ENCODE peak calls at places on chromosomes 11 and 22, in eight cellular contexts. One of them, this sample, is unnamed.

GRCh38 chr22:19149047-19149883 is 827 bp downstream of the GSC2 start:
- DNase-seq in activated CD8-positive, alpha-beta memory T cell treated with anti-CD3 and anti-CD28 coated beads, Interleukin-2, amount 50 U/mL, for 48 hours: no peak
- DNase-seq in tibial artery: no peak
- DNase-seq in C1 segment of cervical spinal cord: no peak
- DNase-seq in iris pigment epithelial cell: peak
- DNase-seq in renal cortical epithelial cell: no peak
- DNase-seq in HFF-Myc: no peak
- DNase-seq in islet precursor cell: no peak
- DNase-seq in this sample: no peak

GRCh38 chr11:47394322-47395224 is 13.8 kb upstream of the SLC39A13 start:
- DNase-seq in activated CD8-positive, alpha-beta memory T cell treated with anti-CD3 and anti-CD28 coated beads, Interleukin-2, amount 50 U/mL, for 48 hours: peak
- DNase-seq in tibial artery: peak
- DNase-seq in C1 segment of cervical spinal cord: no peak
- DNase-seq in iris pigment epithelial cell: peak
- DNase-seq in renal cortical epithelial cell: no peak
- DNase-seq in HFF-Myc: no peak
- DNase-seq in islet precursor cell: no peak
- DNase-seq in this sample: no peak

GRCh38 chr11:61602775-61603569 is 22.1 kb upstream of the SYT7 start:
- DNase-seq in activated CD8-positive, alpha-beta memory T cell treated with anti-CD3 and anti-CD28 coated beads, Interleukin-2, amount 50 U/mL, for 48 hours: no peak
- DNase-seq in tibial artery: peak
- DNase-seq in C1 segment of cervical spinal cord: no peak
- DNase-seq in iris pigment epithelial cell: peak
- DNase-seq in renal cortical epithelial cell: peak
- DNase-seq in HFF-Myc: peak
- DNase-seq in islet precursor cell: peak
- DNase-seq in this sample: peak

GRCh38 chr11:108115495-108116140 is 5.7 kb upstream of the ACAT1 start:
- DNase-seq in activated CD8-positive, alpha-beta memory T cell treated with anti-CD3 and anti-CD28 coated beads, Interleukin-2, amount 50 U/mL, for 48 hours: no peak
- DNase-seq in tibial artery: peak
- DNase-seq in C1 segment of cervical spinal cord: peak
- DNase-seq in iris pigment epithelial cell: peak
- DNase-seq in renal cortical epithelial cell: peak
- DNase-seq in HFF-Myc: peak
- DNase-seq in islet precursor cell: no peak
- DNase-seq in this sample: peak

GRCh38 chr11:62137881-62138629 is 14.2 kb downstream of the INCENP start:
- DNase-seq in activated CD8-positive, alpha-beta memory T cell treated with anti-CD3 and anti-CD28 coated beads, Interleukin-2, amount 50 U/mL, for 48 hours: no peak
- DNase-seq in tibial artery: no peak
- DNase-seq in C1 segment of cervical spinal cord: no peak
- DNase-seq in iris pigment epithelial cell: no peak
- DNase-seq in renal cortical epithelial cell: no peak
- DNase-seq in HFF-Myc: no peak
- DNase-seq in islet precursor cell: peak
- DNase-seq in this sample: no peak

GRCh38 chr11:68106165-68106940 is 14.8 kb downstream of the CHKA start:
- DNase-seq in activated CD8-positive, alpha-beta memory T cell treated with anti-CD3 and anti-CD28 coated beads, Interleukin-2, amount 50 U/mL, for 48 hours: no peak
- DNase-seq in tibial artery: no peak
- DNase-seq in C1 segment of cervical spinal cord: no peak
- DNase-seq in iris pigment epithelial cell: no peak
- DNase-seq in renal cortical epithelial cell: peak
- DNase-seq in HFF-Myc: no peak
- DNase-seq in islet precursor cell: no peak
- DNase-seq in this sample: no peak

GRCh38 chr22:46653596-46653995 is 33.4 kb downstream of the GRAMD4 start:
- DNase-seq in activated CD8-positive, alpha-beta memory T cell treated with anti-CD3 and anti-CD28 coated beads, Interleukin-2, amount 50 U/mL, for 48 hours: no peak
- DNase-seq in tibial artery: no peak
- DNase-seq in C1 segment of cervical spinal cord: no peak
- DNase-seq in iris pigment epithelial cell: no peak
- DNase-seq in renal cortical epithelial cell: no peak
- DNase-seq in HFF-Myc: no peak
- DNase-seq in islet precursor cell: no peak
- DNase-seq in this sample: no peak

GRCh38 chr11:13091804-13092203 is 82.7 kb downstream of the RASSF10 start:
- DNase-seq in activated CD8-positive, alpha-beta memory T cell treated with anti-CD3 and anti-CD28 coated beads, Interleukin-2, amount 50 U/mL, for 48 hours: no peak
- DNase-seq in tibial artery: no peak
- DNase-seq in C1 segment of cervical spinal cord: no peak
- DNase-seq in iris pigment epithelial cell: no peak
- DNase-seq in renal cortical epithelial cell: no peak
- DNase-seq in HFF-Myc: no peak
- DNase-seq in islet precursor cell: no peak
- DNase-seq in this sample: no peak

GRCh38 chr11:36196476-36197099 is 92.6 kb downstream of the COMMD9 start:
- DNase-seq in activated CD8-positive, alpha-beta memory T cell treated with anti-CD3 and anti-CD28 coated beads, Interleukin-2, amount 50 U/mL, for 48 hours: no peak
- DNase-seq in tibial artery: no peak
- DNase-seq in C1 segment of cervical spinal cord: no peak
- DNase-seq in iris pigment epithelial cell: peak
- DNase-seq in renal cortical epithelial cell: no peak
- DNase-seq in HFF-Myc: no peak
- DNase-seq in islet precursor cell: no peak
- DNase-seq in this sample: no peak

GRCh38 chr11:94457118-94458029 is 36.3 kb downstream of the MRE11 start:
- DNase-seq in activated CD8-positive, alpha-beta memory T cell treated with anti-CD3 and anti-CD28 coated beads, Interleukin-2, amount 50 U/mL, for 48 hours: no peak
- DNase-seq in tibial artery: no peak
- DNase-seq in C1 segment of cervical spinal cord: no peak
- DNase-seq in iris pigment epithelial cell: peak
- DNase-seq in renal cortical epithelial cell: peak
- DNase-seq in HFF-Myc: no peak
- DNase-seq in islet precursor cell: no peak
- DNase-seq in this sample: no peak

GRCh38 chr11:94583885-94584500 is 16.8 kb downstream of the PIWIL4 start:
- DNase-seq in activated CD8-positive, alpha-beta memory T cell treated with anti-CD3 and anti-CD28 coated beads, Interleukin-2, amount 50 U/mL, for 48 hours: no peak
- DNase-seq in tibial artery: no peak
- DNase-seq in C1 segment of cervical spinal cord: no peak
- DNase-seq in iris pigment epithelial cell: peak
- DNase-seq in renal cortical epithelial cell: peak
- DNase-seq in HFF-Myc: no peak
- DNase-seq in islet precursor cell: no peak
- DNase-seq in this sample: no peak

GRCh38 chr22:23565942-23566715 is 14.0 kb downstream of the IGLL1 start:
- DNase-seq in activated CD8-positive, alpha-beta memory T cell treated with anti-CD3 and anti-CD28 coated beads, Interleukin-2, amount 50 U/mL, for 48 hours: peak
- DNase-seq in tibial artery: no peak
- DNase-seq in C1 segment of cervical spinal cord: no peak
- DNase-seq in iris pigment epithelial cell: no peak
- DNase-seq in renal cortical epithelial cell: no peak
- DNase-seq in HFF-Myc: no peak
- DNase-seq in islet precursor cell: peak
- DNase-seq in this sample: no peak

GRCh38 chr11:85803920-85804319 is 7.0 kb downstream of the SYTL2 start:
- DNase-seq in activated CD8-positive, alpha-beta memory T cell treated with anti-CD3 and anti-CD28 coated beads, Interleukin-2, amount 50 U/mL, for 48 hours: no peak
- DNase-seq in tibial artery: no peak
- DNase-seq in C1 segment of cervical spinal cord: no peak
- DNase-seq in iris pigment epithelial cell: no peak
- DNase-seq in renal cortical epithelial cell: no peak
- DNase-seq in HFF-Myc: no peak
- DNase-seq in islet precursor cell: no peak
- DNase-seq in this sample: no peak

GRCh38 chr11:33608386-33608785 is 92.2 kb downstream of the C11orf91 start:
- DNase-seq in activated CD8-positive, alpha-beta memory T cell treated with anti-CD3 and anti-CD28 coated beads, Interleukin-2, amount 50 U/mL, for 48 hours: no peak
- DNase-seq in tibial artery: no peak
- DNase-seq in C1 segment of cervical spinal cord: no peak
- DNase-seq in iris pigment epithelial cell: no peak
- DNase-seq in renal cortical epithelial cell: no peak
- DNase-seq in HFF-Myc: no peak
- DNase-seq in islet precursor cell: no peak
- DNase-seq in this sample: no peak

GRCh38 chr22:17314472-17314871 is 54.8 kb upstream of the CECR2 start:
- DNase-seq in activated CD8-positive, alpha-beta memory T cell treated with anti-CD3 and anti-CD28 coated beads, Interleukin-2, amount 50 U/mL, for 48 hours: no peak
- DNase-seq in tibial artery: no peak
- DNase-seq in C1 segment of cervical spinal cord: no peak
- DNase-seq in iris pigment epithelial cell: no peak
- DNase-seq in renal cortical epithelial cell: no peak
- DNase-seq in HFF-Myc: no peak
- DNase-seq in islet precursor cell: no peak
- DNase-seq in this sample: no peak

GRCh38 chr11:350723-351255 is 18.5 kb upstream of the B4GALNT4 start:
- DNase-seq in activated CD8-positive, alpha-beta memory T cell treated with anti-CD3 and anti-CD28 coated beads, Interleukin-2, amount 50 U/mL, for 48 hours: peak
- DNase-seq in tibial artery: no peak
- DNase-seq in C1 segment of cervical spinal cord: no peak
- DNase-seq in iris pigment epithelial cell: peak
- DNase-seq in renal cortical epithelial cell: no peak
- DNase-seq in HFF-Myc: no peak
- DNase-seq in islet precursor cell: peak
- DNase-seq in this sample: no peak

GRCh38 chr11:44090539-44090938 is 4.9 kb upstream of the EXT2 start:
- DNase-seq in activated CD8-positive, alpha-beta memory T cell treated with anti-CD3 and anti-CD28 coated beads, Interleukin-2, amount 50 U/mL, for 48 hours: no peak
- DNase-seq in tibial artery: no peak
- DNase-seq in C1 segment of cervical spinal cord: no peak
- DNase-seq in iris pigment epithelial cell: no peak
- DNase-seq in renal cortical epithelial cell: no peak
- DNase-seq in HFF-Myc: no peak
- DNase-seq in islet precursor cell: no peak
- DNase-seq in this sample: no peak

GRCh38 chr11:74929431-74930363 is 19.2 kb downstream of the XRRA1 start:
- DNase-seq in activated CD8-positive, alpha-beta memory T cell treated with anti-CD3 and anti-CD28 coated beads, Interleukin-2, amount 50 U/mL, for 48 hours: peak
- DNase-seq in tibial artery: peak
- DNase-seq in C1 segment of cervical spinal cord: peak
- DNase-seq in iris pigment epithelial cell: peak
- DNase-seq in renal cortical epithelial cell: peak
- DNase-seq in HFF-Myc: peak
- DNase-seq in islet precursor cell: peak
- DNase-seq in this sample: peak

GRCh38 chr11:12185914-12186313 is 75.5 kb downstream of the MICAL2 start:
- DNase-seq in activated CD8-positive, alpha-beta memory T cell treated with anti-CD3 and anti-CD28 coated beads, Interleukin-2, amount 50 U/mL, for 48 hours: no peak
- DNase-seq in tibial artery: no peak
- DNase-seq in C1 segment of cervical spinal cord: no peak
- DNase-seq in iris pigment epithelial cell: peak
- DNase-seq in renal cortical epithelial cell: peak
- DNase-seq in HFF-Myc: no peak
- DNase-seq in islet precursor cell: no peak
- DNase-seq in this sample: no peak

GRCh38 chr11:82863209-82863608 is 37.0 kb downstream of the PRCP start:
- DNase-seq in activated CD8-positive, alpha-beta memory T cell treated with anti-CD3 and anti-CD28 coated beads, Interleukin-2, amount 50 U/mL, for 48 hours: no peak
- DNase-seq in tibial artery: no peak
- DNase-seq in C1 segment of cervical spinal cord: no peak
- DNase-seq in iris pigment epithelial cell: no peak
- DNase-seq in renal cortical epithelial cell: no peak
- DNase-seq in HFF-Myc: no peak
- DNase-seq in islet precursor cell: no peak
- DNase-seq in this sample: no peak

GRCh38 chr11:36233226-36233625 is 56.0 kb downstream of the COMMD9 start:
- DNase-seq in activated CD8-positive, alpha-beta memory T cell treated with anti-CD3 and anti-CD28 coated beads, Interleukin-2, amount 50 U/mL, for 48 hours: no peak
- DNase-seq in tibial artery: no peak
- DNase-seq in C1 segment of cervical spinal cord: no peak
- DNase-seq in iris pigment epithelial cell: peak
- DNase-seq in renal cortical epithelial cell: peak
- DNase-seq in HFF-Myc: no peak
- DNase-seq in islet precursor cell: no peak
- DNase-seq in this sample: no peak

GRCh38 chr11:131824766-131825165 is 454.4 kb downstream of the NTM start:
- DNase-seq in activated CD8-positive, alpha-beta memory T cell treated with anti-CD3 and anti-CD28 coated beads, Interleukin-2, amount 50 U/mL, for 48 hours: no peak
- DNase-seq in tibial artery: no peak
- DNase-seq in C1 segment of cervical spinal cord: no peak
- DNase-seq in iris pigment epithelial cell: peak
- DNase-seq in renal cortical epithelial cell: peak
- DNase-seq in HFF-Myc: no peak
- DNase-seq in islet precursor cell: no peak
- DNase-seq in this sample: no peak

GRCh38 chr11:86698634-86699033 is 26.2 kb upstream of the ME3 start:
- DNase-seq in activated CD8-positive, alpha-beta memory T cell treated with anti-CD3 and anti-CD28 coated beads, Interleukin-2, amount 50 U/mL, for 48 hours: no peak
- DNase-seq in tibial artery: no peak
- DNase-seq in C1 segment of cervical spinal cord: no peak
- DNase-seq in iris pigment epithelial cell: peak
- DNase-seq in renal cortical epithelial cell: peak
- DNase-seq in HFF-Myc: no peak
- DNase-seq in islet precursor cell: no peak
- DNase-seq in this sample: no peak

GRCh38 chr11:33582636-33583325 is 117.8 kb downstream of the C11orf91 start:
- DNase-seq in activated CD8-positive, alpha-beta memory T cell treated with anti-CD3 and anti-CD28 coated beads, Interleukin-2, amount 50 U/mL, for 48 hours: no peak
- DNase-seq in tibial artery: no peak
- DNase-seq in C1 segment of cervical spinal cord: no peak
- DNase-seq in iris pigment epithelial cell: peak
- DNase-seq in renal cortical epithelial cell: no peak
- DNase-seq in HFF-Myc: no peak
- DNase-seq in islet precursor cell: no peak
- DNase-seq in this sample: no peak

GRCh38 chr11:27116684-27117083 is 76.1 kb downstream of the BBOX1 start:
- DNase-seq in activated CD8-positive, alpha-beta memory T cell treated with anti-CD3 and anti-CD28 coated beads, Interleukin-2, amount 50 U/mL, for 48 hours: no peak
- DNase-seq in tibial artery: no peak
- DNase-seq in C1 segment of cervical spinal cord: no peak
- DNase-seq in iris pigment epithelial cell: peak
- DNase-seq in renal cortical epithelial cell: peak
- DNase-seq in HFF-Myc: peak
- DNase-seq in islet precursor cell: no peak
- DNase-seq in this sample: no peak

GRCh38 chr22:23060612-23061400 is 9.5 kb upstream of the GNAZ start:
- DNase-seq in activated CD8-positive, alpha-beta memory T cell treated with anti-CD3 and anti-CD28 coated beads, Interleukin-2, amount 50 U/mL, for 48 hours: peak
- DNase-seq in tibial artery: peak
- DNase-seq in C1 segment of cervical spinal cord: no peak
- DNase-seq in iris pigment epithelial cell: no peak
- DNase-seq in renal cortical epithelial cell: no peak
- DNase-seq in HFF-Myc: no peak
- DNase-seq in islet precursor cell: no peak
- DNase-seq in this sample: no peak

GRCh38 chr22:38921126-38921525 is 36.3 kb upstream of the APOBEC3A start:
- DNase-seq in activated CD8-positive, alpha-beta memory T cell treated with anti-CD3 and anti-CD28 coated beads, Interleukin-2, amount 50 U/mL, for 48 hours: no peak
- DNase-seq in tibial artery: no peak
- DNase-seq in C1 segment of cervical spinal cord: no peak
- DNase-seq in iris pigment epithelial cell: no peak
- DNase-seq in renal cortical epithelial cell: peak
- DNase-seq in HFF-Myc: no peak
- DNase-seq in islet precursor cell: no peak
- DNase-seq in this sample: no peak

GRCh38 chr11:6632116-6633073 is 13.2 kb upstream of the TPP1 start:
- DNase-seq in activated CD8-positive, alpha-beta memory T cell treated with anti-CD3 and anti-CD28 coated beads, Interleukin-2, amount 50 U/mL, for 48 hours: no peak
- DNase-seq in tibial artery: no peak
- DNase-seq in C1 segment of cervical spinal cord: no peak
- DNase-seq in iris pigment epithelial cell: no peak
- DNase-seq in renal cortical epithelial cell: no peak
- DNase-seq in HFF-Myc: no peak
- DNase-seq in islet precursor cell: no peak
- DNase-seq in this sample: no peak

GRCh38 chr11:12508151-12508740 is 130.9 kb downstream of the PARVA start:
- DNase-seq in activated CD8-positive, alpha-beta memory T cell treated with anti-CD3 and anti-CD28 coated beads, Interleukin-2, amount 50 U/mL, for 48 hours: no peak
- DNase-seq in tibial artery: no peak
- DNase-seq in C1 segment of cervical spinal cord: no peak
- DNase-seq in iris pigment epithelial cell: peak
- DNase-seq in renal cortical epithelial cell: no peak
- DNase-seq in HFF-Myc: peak
- DNase-seq in islet precursor cell: no peak
- DNase-seq in this sample: no peak

This sample was measured in thoracic aorta.